ENCODE peak calls at places on chromosomes 5 and 9, in eight cellular contexts. L is GM20000; Y is AML-193; N is stimulated activated CD8-positive, alpha-beta memory T cell treated with anti-CD3 and anti-CD28 coated beads, Interleukin-15, amount 100 ng/mL, for 4 hours; O is HS-5; B is cardiac septum; J is HCEC 1CT; Z is MV-4-11. W is an unnamed sample.

GRCh38 chr5:94391996-94392395 is 226.4 kb downstream of the KIAA0825 start:
- DNase-seq in L (no peak), Y (no peak), N (no peak), O (no peak), B (no peak), J (no peak), Z (no peak), W (no peak)

GRCh38 chr9:131429121-131430012 is 35.5 kb downstream of the PRRC2B start:
- DNase-seq in L (no peak), Y (no peak), N (no peak), O (no peak), B (no peak), J (no peak), Z (no peak), W (peak)

GRCh38 chr9:5628183-5628529 is 751 bp upstream of the RIC1 start:
- DNase-seq in L (no peak), Y (no peak), N (no peak), O (no peak), B (no peak), J (no peak), Z (peak), W (no peak)

GRCh38 chr5:179183481-179183880 is 123.3 kb downstream of the ZNF354C start:
- DNase-seq in L (no peak), Y (no peak), N (no peak), O (no peak), B (no peak), J (no peak), Z (no peak), W (no peak)

GRCh38 chr9:106324596-106325280 is 538.2 kb upstream of the ZNF462 start:
- DNase-seq in L (no peak), Y (no peak), N (no peak), O (no peak), B (no peak), J (no peak), Z (no peak), W (no peak)

GRCh38 chr9:76868897-76869296 is 37.0 kb downstream of the PRUNE2 start:
- DNase-seq in L (no peak), Y (no peak), N (no peak), O (no peak), B (no peak), J (peak), Z (no peak), W (no peak)

GRCh38 chr5:94691947-94692346 is 73.5 kb downstream of the SLF1 start:
- DNase-seq in L (no peak), Y (peak), N (no peak), O (peak), B (no peak), J (peak), Z (no peak), W (no peak)

GRCh38 chr5:72238712-72239445 is 81.2 kb downstream of the MRPS27 start:
- DNase-seq in L (no peak), Y (no peak), N (no peak), O (no peak), B (no peak), J (no peak), Z (no peak), W (no peak)

GRCh38 chr9:122642226-122642625 is 15.2 kb downstream of the OR1B1 start:
- DNase-seq in L (no peak), Y (no peak), N (no peak), O (no peak), B (no peak), J (no peak), Z (no peak), W (no peak)

GRCh38 chr5:172109749-172110148 is 78.3 kb downstream of the STK10 start:
- DNase-seq in L (no peak), Y (no peak), N (no peak), O (no peak), B (no peak), J (no peak), Z (no peak), W (no peak)

GRCh38 chr9:124941689-124942561 is 1.0 kb upstream of the GOLGA1 start:
- DNase-seq in L (peak), Y (peak), N (peak), O (no peak), B (peak), J (peak), Z (peak), W (peak)

GRCh38 chr5:90575712-90576111 is 17.1 kb downstream of the ADGRV1 start:
- DNase-seq in L (no peak), Y (no peak), N (no peak), O (no peak), B (no peak), J (no peak), Z (no peak), W (no peak)

GRCh38 chr5:72817076-72817476 is 615 bp downstream of the TNPO1 start:
- DNase-seq in L (peak), Y (no peak), N (no peak), O (peak), B (peak), J (peak), Z (peak), W (peak)

GRCh38 chr5:112374356-112374755 is 44.7 kb downstream of the EPB41L4A start:
- DNase-seq in L (no peak), Y (no peak), N (no peak), O (no peak), B (no peak), J (no peak), Z (no peak), W (no peak)

GRCh38 chr5:85170183-85170582 is 785.5 kb upstream of the EDIL3 start:
- DNase-seq in L (no peak), Y (no peak), N (no peak), O (no peak), B (no peak), J (no peak), Z (no peak), W (no peak)

GRCh38 chr9:96186601-96187011 is 115.4 kb downstream of the HSD17B3 start:
- DNase-seq in L (no peak), Y (no peak), N (no peak), O (no peak), B (no peak), J (no peak), Z (no peak), W (peak)

GRCh38 chr5:27568811-27569210 is 530.4 kb upstream of the CDH9 start:
- DNase-seq in L (no peak), Y (no peak), N (no peak), O (peak), B (no peak), J (peak), Z (no peak), W (no peak)

GRCh38 chr9:68933434-68934318 is 80.2 kb downstream of the PRKACG start:
- DNase-seq in L (no peak), Y (no peak), N (no peak), O (no peak), B (no peak), J (no peak), Z (peak), W (no peak)

GRCh38 chr5:42628821-42629220 is 127.8 kb upstream of the CCDC152 start:
- DNase-seq in L (no peak), Y (no peak), N (no peak), O (no peak), B (no peak), J (no peak), Z (no peak), W (no peak)

W was measured in sigmoid colon.